ENCODE peak calls at places on chromosomes 13 and 19, in eight cellular contexts. T is Caco-2; W is CD8-positive, alpha-beta memory T cell; Q is heart left ventricle; P is IMR-90; V is mammary epithelial cell; N is adipocyte; H is suprapubic skin. L is an unnamed sample. For H3K9me3 and H3K27me3, the result is how much of the 10 kb centered on the place peaks cover.

GRCh38 chr13:60453490-60453889 is 56.5 kb downstream of the TDRD3 start:
- DNase-seq in W (no peak), P (peak), N (no peak), Q (no peak), H (no peak), T (no peak), V (no peak), L (peak)

GRCh38 chr13:111399334-111399733 is 78.9 kb downstream of the TEX29 start:
- DNase-seq in N (no peak), T (no peak), W (no peak), V (no peak), P (no peak), Q (peak), H (no peak), L (no peak)

GRCh38 chr19:50906217-50906616 is 5.0 kb downstream of the KLK4 start:
- DNase-seq in N (peak), W (no peak), H (no peak), V (no peak), Q (no peak), P (no peak), T (no peak), L (no peak)

GRCh38 chr13:53238241-53238640 is 209.6 kb downstream of the OLFM4 start:
- DNase-seq in N (no peak), Q (no peak), P (no peak), H (no peak), T (no peak), V (no peak), W (no peak), L (no peak)

GRCh38 chr19:51107406-51108065 is 673 bp downstream of the CTU1 start:
- DNase-seq in N (no peak), V (no peak), P (peak), W (no peak), H (peak), T (no peak), Q (no peak), L (peak)

GRCh38 chr13:34591801-34592454 is 350.1 kb upstream of the NBEA start:
- DNase-seq in W (no peak), N (no peak), T (no peak), V (no peak), H (peak), Q (peak), P (no peak), L (no peak)

GRCh38 chr13:40058757-40059236 is 403.3 kb downstream of the COG6 start:
- DNase-seq in N (no peak), V (peak), Q (no peak), W (no peak), P (no peak), T (no peak), H (no peak), L (no peak)

GRCh38 chr13:109788372-109789195 is 2.2 kb upstream of the IRS2 start:
- DNase-seq in N (no peak), Q (no peak), P (no peak), H (no peak), V (no peak), T (no peak), W (no peak), L (no peak)

GRCh38 chr13:39965309-39965708 is 309.8 kb downstream of the COG6 start:
- DNase-seq in N (no peak), T (no peak), Q (no peak), P (no peak), H (no peak), W (no peak), V (no peak), L (no peak)

GRCh38 chr13:98548230-98548629 is 28.7 kb downstream of the STK24 start:
- DNase-seq in Q (no peak), W (no peak), T (no peak), V (no peak), H (no peak), N (no peak), P (peak), L (no peak)

DNA sequence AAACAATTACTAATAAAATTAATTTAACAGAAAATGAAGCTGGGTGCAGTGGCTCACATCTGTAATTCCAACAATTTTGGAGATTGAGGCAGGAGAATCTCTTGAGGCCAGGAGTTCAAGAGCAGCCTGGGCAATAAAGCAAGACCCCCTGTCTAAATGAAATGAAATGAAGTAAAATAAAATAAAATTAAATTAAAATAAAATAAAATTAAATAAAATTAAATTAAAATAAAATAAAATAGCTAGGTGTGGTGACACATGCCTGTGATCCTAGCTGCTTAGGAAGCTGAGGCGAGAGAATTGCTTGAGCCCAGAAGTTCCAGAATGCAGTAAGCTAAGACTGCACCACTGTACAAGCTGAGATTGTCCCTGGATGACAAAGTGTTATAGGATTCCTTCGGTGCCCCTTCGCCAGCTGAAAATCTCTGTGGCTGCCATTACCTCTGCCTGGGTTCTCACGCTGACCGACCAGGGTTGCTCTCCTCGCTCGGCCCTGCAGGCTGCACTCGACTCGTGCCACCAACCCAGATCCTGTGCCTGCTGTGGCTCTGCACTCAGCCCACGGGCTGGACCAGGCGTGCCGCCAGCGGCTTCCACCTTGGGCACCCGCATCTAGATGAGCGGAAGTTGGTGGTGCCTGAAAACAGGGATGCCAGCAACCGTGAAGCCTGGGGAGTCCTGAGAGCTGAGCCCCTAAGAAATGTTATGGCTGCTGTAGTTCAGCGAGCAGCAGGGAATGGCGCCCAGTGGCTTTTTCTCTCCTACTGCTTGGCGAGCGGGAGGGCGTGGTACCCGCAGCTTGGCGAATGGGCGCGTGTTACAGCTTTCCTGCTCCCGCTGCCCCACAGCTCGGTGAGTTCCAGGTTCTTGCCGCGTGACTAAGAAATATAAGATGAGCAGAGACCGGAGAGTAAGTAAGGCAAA is 539.2 kb upstream of the PCDH9 start:
- DNase-seq in Q (no peak), T (no peak), P (no peak), W (no peak), N (no peak), V (no peak), H (no peak), L (no peak)
- H3K4me3 ChIP-seq in Q (no peak), T (no peak), P (no peak), W (no peak), N (no peak), V (no peak), H (no peak), L (no peak)

GRCh38 chr13:45846681-45847080 is 4.9 kb downstream of the SIAH3 start:
- DNase-seq in Q (no peak), T (no peak), H (no peak), P (no peak), W (no peak), N (no peak), V (no peak), L (no peak)

GRCh38 chr13:45851171-45851889 is at the start of gene SIAH3:
- DNase-seq in T (no peak), P (no peak), N (peak), H (no peak), V (peak), W (no peak), Q (no peak), L (no peak)

GRCh38 chr13:45847554-45848224 is 3.9 kb downstream of the SIAH3 start:
- DNase-seq in P (no peak), Q (peak), W (peak), V (no peak), T (no peak), N (no peak), H (no peak), L (no peak)

GRCh38 chr13:45850020-45850613 is 1.4 kb downstream of the SIAH3 start:
- DNase-seq in W (no peak), Q (no peak), N (no peak), V (no peak), P (no peak), H (no peak), T (no peak), L (no peak)

GRCh38 chr13:45849408-45849807 is 2.1 kb downstream of the SIAH3 start:
- DNase-seq in T (no peak), V (no peak), P (no peak), N (no peak), W (no peak), H (no peak), Q (no peak), L (no peak)
- H3K9me3 ChIP-seq in T (under half), V (under half), P (under half), N (under half), W (under half), H (under half), Q (under half), L (under half)

GRCh38 chr13:46486270-46486669 is 66.7 kb upstream of the LRCH1 start:
- DNase-seq in W (no peak), H (no peak), Q (no peak), N (no peak), T (no peak), P (no peak), V (no peak), L (no peak)
- H3K27me3 ChIP-seq in W (under half), H (under half), Q (under half), N (under half), T (under half), P (under half), V (under half), L (under half)

GRCh38 chr19:33574824-33575223 is 46.9 kb upstream of the CHST8 start:
- DNase-seq in H (no peak), N (no peak), V (no peak), Q (no peak), W (no peak), T (no peak), P (no peak), L (no peak)

GRCh38 chr19:33568706-33569105 is 47.1 kb upstream of the PEPD start:
- DNase-seq in H (no peak), W (no peak), T (no peak), N (no peak), Q (no peak), P (no peak), V (no peak), L (no peak)

GRCh38 chr19:33564836-33565338 is 43.3 kb upstream of the PEPD start:
- DNase-seq in P (no peak), H (no peak), Q (no peak), V (no peak), N (no peak), W (no peak), T (peak), L (no peak)

GRCh38 chr19:33569822-33570221 is 48.2 kb upstream of the PEPD start:
- DNase-seq in Q (no peak), V (no peak), P (no peak), T (no peak), H (no peak), W (no peak), N (no peak), L (no peak)
- H3K4me3 ChIP-seq in Q (no peak), V (no peak), P (no peak), T (no peak), H (no peak), W (no peak), N (no peak), L (no peak)

GRCh38 chr19:39982883-39983282 is 11.9 kb downstream of the PSMC4 start:
- DNase-seq in T (no peak), W (no peak), V (no peak), N (no peak), P (no peak), H (no peak), Q (no peak), L (no peak)
- H3K9me3 ChIP-seq in T (under half), W (under half), V (under half), N (under half), P (under half), H (under half), Q (under half), L (under half)

DNA sequence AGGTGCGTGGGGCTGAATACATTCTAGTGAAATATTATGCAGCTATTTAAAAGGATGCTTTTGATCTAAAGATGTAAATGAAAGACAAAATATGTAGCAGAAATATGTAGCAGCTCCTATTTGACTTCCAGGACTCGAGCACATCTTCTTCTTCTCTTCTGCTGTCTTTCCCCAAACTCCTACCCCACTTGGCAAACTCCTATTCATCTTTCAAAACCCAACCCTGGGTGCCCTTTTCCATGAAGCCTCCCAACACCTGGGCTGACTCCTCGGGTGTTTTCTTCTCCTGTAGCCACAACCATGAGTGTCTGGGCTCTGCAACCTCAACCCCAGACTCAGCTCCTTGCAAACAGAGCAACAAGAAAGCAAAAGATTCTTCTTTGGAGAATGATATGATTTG is 11.1 kb downstream of the ACER1 start:
- DNase-seq in Q (no peak), V (no peak), N (no peak), H (no peak), W (no peak), T (no peak), P (no peak), L (no peak)
- H3K27me3 ChIP-seq in Q (under half), V (under half), N (under half), H (under half), W (under half), T (under half), P (under half), L (under half)